ENCODE peak calls at places on chromosome 19, in seven cellular contexts. X, S, H, C, R, D and J are unnamed samples.

GRCh38 chr19:49272204-49272603 is 52.8 kb downstream of the SLC6A16 start:
- DNase-seq in X (no peak), S (no peak), H (no peak), C (no peak), R (no peak), D (no peak), J (no peak)

GRCh38 chr19:39277598-39277997 is 9.4 kb downstream of the IFNL2 start:
- DNase-seq in X (no peak), S (no peak), H (no peak), C (no peak), R (no peak), D (no peak), J (no peak)

GRCh38 chr19:11256189-11256588 is 6.1 kb downstream of the DOCK6 start:
- DNase-seq in X (no peak), S (no peak), H (no peak), C (no peak), R (no peak), D (no peak), J (no peak)

GRCh38 chr19:1851581-1852293 is 3.5 kb upstream of the REXO1 start:
- DNase-seq in X (no peak), S (peak), H (no peak), C (peak), R (no peak), D (no peak), J (no peak)

GRCh38 chr19:43667524-43668405 is 2.2 kb downstream of the PLAUR start:
- DNase-seq in X (no peak), S (no peak), H (no peak), C (no peak), R (no peak), D (no peak), J (no peak)

GRCh38 chr19:17404015-17404414 is 1.4 kb downstream of the BST2 start:
- DNase-seq in X (no peak), S (no peak), H (no peak), C (no peak), R (no peak), D (no peak), J (no peak)

GRCh38 chr19:2352121-2352520 is 7.9 kb upstream of the TMPRSS9 start:
- DNase-seq in X (no peak), S (no peak), H (no peak), C (no peak), R (no peak), D (no peak), J (no peak)

GRCh38 chr19:15318241-15318691 is 14.1 kb downstream of the BRD4 start:
- DNase-seq in X (peak), S (no peak), H (no peak), C (no peak), R (no peak), D (no peak), J (no peak)

GRCh38 chr19:48330012-48330681 is 4.8 kb downstream of the EMP3 start:
- DNase-seq in X (peak), S (peak), H (peak), C (peak), R (peak), D (no peak), J (peak)

GRCh38 chr19:49749771-49750170 is 13.3 kb downstream of the TSKS start:
- DNase-seq in X (no peak), S (no peak), H (no peak), C (no peak), R (no peak), D (no peak), J (no peak)

GRCh38 chr19:51367565-51368365 is 1.0 kb downstream of the CLDND2 start:
- DNase-seq in X (peak), S (peak), H (peak), C (peak), R (peak), D (peak), J (peak)

GRCh38 chr19:10567696-10568443 is 909 bp downstream of the CDKN2D start:
- DNase-seq in X (no peak), S (no peak), H (no peak), C (no peak), R (peak), D (no peak), J (no peak)

GRCh38 chr19:46813570-46814358 is 25.4 kb upstream of the SLC1A5 start:
- DNase-seq in X (no peak), S (no peak), H (peak), C (no peak), R (no peak), D (peak), J (no peak)

GRCh38 chr19:48051345-48052033 is 7.6 kb upstream of the CABP5 start:
- DNase-seq in X (no peak), S (no peak), H (no peak), C (no peak), R (no peak), D (no peak), J (no peak)

GRCh38 chr19:7673995-7674667 is 2.8 kb upstream of the MCEMP1 start:
- DNase-seq in X (no peak), S (no peak), H (no peak), C (no peak), R (peak), D (no peak), J (no peak)

GRCh38 chr19:45935267-45935666 is 20.7 kb upstream of the NANOS2 start:
- DNase-seq in X (no peak), S (no peak), H (no peak), C (no peak), R (no peak), D (no peak), J (no peak)

GRCh38 chr19:42275103-42275502 is 6.1 kb downstream of the CIC start:
- DNase-seq in X (no peak), S (no peak), H (no peak), C (no peak), R (no peak), D (no peak), J (no peak)

GRCh38 chr19:283395-283794 is 7.8 kb downstream of the PLPP2 start:
- DNase-seq in X (no peak), S (no peak), H (no peak), C (no peak), R (no peak), D (no peak), J (no peak)

GRCh38 chr19:29804493-29804892 is 7.3 kb upstream of the CCNE1 start:
- DNase-seq in X (no peak), S (no peak), H (no peak), C (no peak), R (no peak), D (no peak), J (peak)

GRCh38 chr19:35162471-35163326 is 8.2 kb downstream of the FXYD5 start:
- DNase-seq in X (no peak), S (no peak), H (no peak), C (no peak), R (no peak), D (no peak), J (no peak)

GRCh38 chr19:17479325-17479791 is 9.0 kb downstream of the SLC27A1 start:
- DNase-seq in X (no peak), S (no peak), H (no peak), C (no peak), R (no peak), D (no peak), J (no peak)

GRCh38 chr19:4278926-4279529 is at the start of gene SHD:
- DNase-seq in X (no peak), S (no peak), H (no peak), C (no peak), R (peak), D (no peak), J (no peak)

GRCh38 chr19:4279530-4280422 is 710 bp downstream of the SHD start:
- DNase-seq in X (no peak), S (no peak), H (no peak), C (no peak), R (no peak), D (no peak), J (no peak)

GRCh38 chr19:49419173-49419572 is 4.1 kb downstream of the PTH2 start:
- DNase-seq in X (no peak), S (no peak), H (no peak), C (no peak), R (no peak), D (no peak), J (no peak)

GRCh38 chr19:2294377-2295335 is 12.7 kb upstream of the PEAK3 start:
- DNase-seq in X (no peak), S (no peak), H (no peak), C (no peak), R (peak), D (no peak), J (no peak)

GRCh38 chr19:35153701-35154534 is 617 bp upstream of the FXYD5 start:
- DNase-seq in X (peak), S (peak), H (no peak), C (peak), R (peak), D (no peak), J (peak)